ENCODE peak calls at places on chromosomes 6 and 20, in five cellular contexts. One of them, this sample, is unnamed.

GRCh38 chr6:155495011-155495768 is 39.6 kb upstream of the NOX3 start:
- DNase-seq in tibial artery: peak
- DNase-seq in GM23248: peak
- DNase-seq in heart right ventricle: peak
- DNase-seq in neuronal stem cell: peak
- DNase-seq in this sample: no peak

GRCh38 chr6:15372932-15373331 is 127.1 kb downstream of the JARID2 start:
- DNase-seq in tibial artery: no peak
- DNase-seq in GM23248: no peak
- DNase-seq in heart right ventricle: no peak
- DNase-seq in neuronal stem cell: no peak
- DNase-seq in this sample: no peak

GRCh38 chr6:37931076-37931465 is 111.5 kb downstream of the ZFAND3 start:
- DNase-seq in tibial artery: no peak
- DNase-seq in GM23248: no peak
- DNase-seq in heart right ventricle: no peak
- DNase-seq in neuronal stem cell: no peak
- DNase-seq in this sample: no peak

GRCh38 chr6:112717401-112717800 is 370.3 kb downstream of the RFPL4B start:
- DNase-seq in tibial artery: no peak
- DNase-seq in GM23248: peak
- DNase-seq in heart right ventricle: no peak
- DNase-seq in neuronal stem cell: no peak
- DNase-seq in this sample: no peak

GRCh38 chr6:129659590-129660345 is 50.2 kb downstream of the ARHGAP18 start:
- DNase-seq in tibial artery: no peak
- DNase-seq in GM23248: no peak
- DNase-seq in heart right ventricle: no peak
- DNase-seq in neuronal stem cell: no peak
- DNase-seq in this sample: no peak

GRCh38 chr6:170405311-170405975 is 98.9 kb downstream of the FAM120B start:
- DNase-seq in tibial artery: no peak
- DNase-seq in GM23248: peak
- DNase-seq in heart right ventricle: no peak
- DNase-seq in neuronal stem cell: no peak
- DNase-seq in this sample: no peak

GRCh38 chr6:72286911-72287311 is 335.0 kb upstream of the KCNQ5 start:
- DNase-seq in tibial artery: no peak
- DNase-seq in GM23248: peak
- DNase-seq in heart right ventricle: no peak
- DNase-seq in neuronal stem cell: no peak
- DNase-seq in this sample: no peak

GRCh38 chr6:141169419-141169818 is 963.3 kb upstream of the GJE1 start:
- DNase-seq in tibial artery: no peak
- DNase-seq in GM23248: peak
- DNase-seq in heart right ventricle: no peak
- DNase-seq in neuronal stem cell: no peak
- DNase-seq in this sample: no peak

GRCh38 chr6:27757307-27757706 is 154.9 kb downstream of the OR2B2 start:
- DNase-seq in tibial artery: no peak
- DNase-seq in GM23248: peak
- DNase-seq in heart right ventricle: peak
- DNase-seq in neuronal stem cell: no peak
- DNase-seq in this sample: no peak

GRCh38 chr20:39264506-39265172 is 302.5 kb downstream of the DHX35 start:
- DNase-seq in tibial artery: no peak
- DNase-seq in GM23248: peak
- DNase-seq in heart right ventricle: peak
- DNase-seq in neuronal stem cell: peak
- DNase-seq in this sample: peak

GRCh38 chr20:35215066-35215956 is 11.2 kb upstream of the MMP24 start:
- DNase-seq in tibial artery: no peak
- DNase-seq in GM23248: peak
- DNase-seq in heart right ventricle: no peak
- DNase-seq in neuronal stem cell: no peak
- DNase-seq in this sample: no peak

GRCh38 chr20:63210011-63210605 is 5.8 kb downstream of the YTHDF1 start:
- DNase-seq in tibial artery: no peak
- DNase-seq in GM23248: no peak
- DNase-seq in heart right ventricle: no peak
- DNase-seq in neuronal stem cell: no peak
- DNase-seq in this sample: no peak

GRCh38 chr6:125818225-125818657 is 27.5 kb downstream of the NCOA7 start:
- DNase-seq in tibial artery: no peak
- DNase-seq in GM23248: peak
- DNase-seq in heart right ventricle: no peak
- DNase-seq in neuronal stem cell: no peak
- DNase-seq in this sample: no peak

GRCh38 chr6:163180874-163181541 is 233.5 kb upstream of the QKI start:
- DNase-seq in tibial artery: peak
- DNase-seq in GM23248: peak
- DNase-seq in heart right ventricle: peak
- DNase-seq in neuronal stem cell: peak
- DNase-seq in this sample: peak

GRCh38 chr6:126293891-126294524 is 45.9 kb upstream of the CENPW start:
- DNase-seq in tibial artery: no peak
- DNase-seq in GM23248: peak
- DNase-seq in heart right ventricle: no peak
- DNase-seq in neuronal stem cell: no peak
- DNase-seq in this sample: no peak

GRCh38 chr6:134373282-134373922 is 55.5 kb upstream of the SGK1 start:
- DNase-seq in tibial artery: peak
- DNase-seq in GM23248: peak
- DNase-seq in heart right ventricle: no peak
- DNase-seq in neuronal stem cell: no peak
- DNase-seq in this sample: no peak

GRCh38 chr6:13722880-13723279 is 11.2 kb upstream of the RANBP9 start:
- DNase-seq in tibial artery: no peak
- DNase-seq in GM23248: no peak
- DNase-seq in heart right ventricle: no peak
- DNase-seq in neuronal stem cell: no peak
- DNase-seq in this sample: no peak

GRCh38 chr6:125304970-125305369 is 3.2 kb upstream of the HDDC2 start:
- DNase-seq in tibial artery: no peak
- DNase-seq in GM23248: no peak
- DNase-seq in heart right ventricle: no peak
- DNase-seq in neuronal stem cell: no peak
- DNase-seq in this sample: no peak

GRCh38 chr6:42142118-42142835 is at the start of gene C6orf132:
- DNase-seq in tibial artery: peak
- DNase-seq in GM23248: peak
- DNase-seq in heart right ventricle: peak
- DNase-seq in neuronal stem cell: no peak
- DNase-seq in this sample: no peak

GRCh38 chr6:42140051-42140450 is 2.4 kb downstream of the C6orf132 start:
- DNase-seq in tibial artery: no peak
- DNase-seq in GM23248: peak
- DNase-seq in heart right ventricle: no peak
- DNase-seq in neuronal stem cell: no peak
- DNase-seq in this sample: no peak

GRCh38 chr6:42138630-42139619 is 3.5 kb downstream of the C6orf132 start:
- DNase-seq in tibial artery: no peak
- DNase-seq in GM23248: no peak
- DNase-seq in heart right ventricle: no peak
- DNase-seq in neuronal stem cell: peak
- DNase-seq in this sample: no peak

GRCh38 chr6:42141603-42142117 is 760 bp downstream of the C6orf132 start:
- DNase-seq in tibial artery: no peak
- DNase-seq in GM23248: peak
- DNase-seq in heart right ventricle: no peak
- DNase-seq in neuronal stem cell: no peak
- DNase-seq in this sample: no peak

GRCh38 chr6:42140756-42141602 is 1.4 kb downstream of the C6orf132 start:
- DNase-seq in tibial artery: peak
- DNase-seq in GM23248: peak
- DNase-seq in heart right ventricle: no peak
- DNase-seq in neuronal stem cell: no peak
- DNase-seq in this sample: no peak
- H3K27ac ChIP-seq in tibial artery: peak
- H3K27ac ChIP-seq in GM23248: peak
- H3K27ac ChIP-seq in heart right ventricle: no peak
- H3K27ac ChIP-seq in neuronal stem cell: no peak
- H3K27ac ChIP-seq in this sample: no peak

GRCh38 chr20:43915209-43916072 is 789 bp downstream of the TOX2 start:
- DNase-seq in tibial artery: peak
- DNase-seq in GM23248: peak
- DNase-seq in heart right ventricle: peak
- DNase-seq in neuronal stem cell: no peak
- DNase-seq in this sample: no peak

GRCh38 chr20:43914697-43915208 is at the start of gene TOX2:
- DNase-seq in tibial artery: peak
- DNase-seq in GM23248: peak
- DNase-seq in heart right ventricle: peak
- DNase-seq in neuronal stem cell: no peak
- DNase-seq in this sample: no peak

GRCh38 chr20:43913291-43914025 is 1.2 kb upstream of the TOX2 start:
- DNase-seq in tibial artery: no peak
- DNase-seq in GM23248: no peak
- DNase-seq in heart right ventricle: no peak
- DNase-seq in neuronal stem cell: no peak
- DNase-seq in this sample: no peak

GRCh38 chr20:43916073-43916874 is 1.6 kb downstream of the TOX2 start:
- DNase-seq in tibial artery: peak
- DNase-seq in GM23248: peak
- DNase-seq in heart right ventricle: no peak
- DNase-seq in neuronal stem cell: no peak
- DNase-seq in this sample: no peak

DNA sequence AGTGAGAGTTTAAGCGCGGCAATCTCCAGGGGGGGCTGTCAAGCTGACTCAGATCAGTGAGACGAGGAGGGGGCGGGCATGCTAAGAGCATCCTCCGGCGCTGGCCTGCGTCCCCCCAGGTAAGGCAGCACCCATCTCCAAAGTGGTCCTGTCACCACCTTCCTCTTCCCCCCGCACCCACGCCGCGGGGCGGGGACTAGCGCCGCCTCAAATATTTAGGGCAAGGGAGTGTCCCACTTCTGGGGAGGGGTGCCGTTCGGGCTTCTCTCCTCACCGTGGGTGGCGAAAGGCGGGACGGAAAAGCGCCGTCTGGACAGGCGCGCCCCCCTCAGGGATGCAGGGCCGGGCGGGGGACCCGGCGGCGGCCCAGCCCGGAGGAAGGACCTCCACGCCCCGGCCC is 366 bp upstream of the TOX2 start:
- DNase-seq in tibial artery: no peak
- DNase-seq in GM23248: peak
- DNase-seq in heart right ventricle: no peak
- DNase-seq in neuronal stem cell: no peak
- DNase-seq in this sample: no peak
- H3K4me3 ChIP-seq in tibial artery: peak
- H3K4me3 ChIP-seq in GM23248: peak
- H3K4me3 ChIP-seq in heart right ventricle: peak
- H3K4me3 ChIP-seq in neuronal stem cell: peak
- H3K4me3 ChIP-seq in this sample: no peak

DNA sequence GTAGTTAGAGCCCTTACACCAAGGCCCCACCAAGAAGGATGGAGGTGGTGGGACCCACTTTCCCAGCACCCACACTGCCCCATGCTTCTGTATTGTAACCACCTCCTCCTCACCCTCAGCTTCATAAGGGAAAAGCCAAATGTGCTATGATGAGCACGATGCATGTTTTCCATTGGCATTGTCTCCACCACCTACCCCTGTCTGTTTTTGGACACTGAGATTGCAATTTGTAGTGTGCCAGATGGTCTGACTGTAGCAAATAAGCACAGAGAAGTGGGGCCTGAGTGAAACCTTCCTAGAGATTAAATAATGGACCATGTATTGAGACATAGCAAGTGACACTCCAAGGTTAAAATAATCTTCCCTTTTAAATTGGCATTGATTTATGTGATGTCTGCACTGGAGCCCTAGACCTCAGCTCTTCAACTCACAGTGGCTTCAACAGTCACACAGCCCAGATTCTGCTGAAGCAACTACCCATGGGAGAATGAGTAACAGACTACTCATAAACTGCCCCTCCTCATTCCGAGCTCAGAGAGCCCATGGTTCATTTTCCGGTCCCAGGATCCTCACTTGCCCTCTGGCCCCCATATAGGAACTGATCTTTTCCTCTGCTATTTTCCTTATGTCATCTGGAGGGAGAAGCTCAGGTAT is 177.9 kb downstream of the COL9A1 start:
- DNase-seq in tibial artery: no peak
- DNase-seq in GM23248: peak
- DNase-seq in heart right ventricle: no peak
- DNase-seq in neuronal stem cell: no peak
- DNase-seq in this sample: peak
- H3K27ac ChIP-seq in tibial artery: no peak
- H3K27ac ChIP-seq in GM23248: peak
- H3K27ac ChIP-seq in heart right ventricle: no peak
- H3K27ac ChIP-seq in neuronal stem cell: no peak
- H3K27ac ChIP-seq in this sample: no peak

GRCh38 chr20:32911355-32911754 is 52.6 kb downstream of the EFCAB8 start:
- DNase-seq in tibial artery: peak
- DNase-seq in GM23248: no peak
- DNase-seq in heart right ventricle: no peak
- DNase-seq in neuronal stem cell: no peak
- DNase-seq in this sample: no peak
- H3K4me3 ChIP-seq in tibial artery: no peak
- H3K4me3 ChIP-seq in GM23248: no peak
- H3K4me3 ChIP-seq in heart right ventricle: no peak
- H3K4me3 ChIP-seq in neuronal stem cell: no peak
- H3K4me3 ChIP-seq in this sample: no peak

GRCh38 chr20:53581444-53582311 is 12.0 kb downstream of the ZNF217 start:
- DNase-seq in tibial artery: no peak
- DNase-seq in GM23248: no peak
- DNase-seq in heart right ventricle: no peak
- DNase-seq in neuronal stem cell: no peak
- DNase-seq in this sample: no peak
- H3K27ac ChIP-seq in tibial artery: peak
- H3K27ac ChIP-seq in GM23248: peak
- H3K27ac ChIP-seq in heart right ventricle: no peak
- H3K27ac ChIP-seq in neuronal stem cell: no peak
- H3K27ac ChIP-seq in this sample: no peak

DNA sequence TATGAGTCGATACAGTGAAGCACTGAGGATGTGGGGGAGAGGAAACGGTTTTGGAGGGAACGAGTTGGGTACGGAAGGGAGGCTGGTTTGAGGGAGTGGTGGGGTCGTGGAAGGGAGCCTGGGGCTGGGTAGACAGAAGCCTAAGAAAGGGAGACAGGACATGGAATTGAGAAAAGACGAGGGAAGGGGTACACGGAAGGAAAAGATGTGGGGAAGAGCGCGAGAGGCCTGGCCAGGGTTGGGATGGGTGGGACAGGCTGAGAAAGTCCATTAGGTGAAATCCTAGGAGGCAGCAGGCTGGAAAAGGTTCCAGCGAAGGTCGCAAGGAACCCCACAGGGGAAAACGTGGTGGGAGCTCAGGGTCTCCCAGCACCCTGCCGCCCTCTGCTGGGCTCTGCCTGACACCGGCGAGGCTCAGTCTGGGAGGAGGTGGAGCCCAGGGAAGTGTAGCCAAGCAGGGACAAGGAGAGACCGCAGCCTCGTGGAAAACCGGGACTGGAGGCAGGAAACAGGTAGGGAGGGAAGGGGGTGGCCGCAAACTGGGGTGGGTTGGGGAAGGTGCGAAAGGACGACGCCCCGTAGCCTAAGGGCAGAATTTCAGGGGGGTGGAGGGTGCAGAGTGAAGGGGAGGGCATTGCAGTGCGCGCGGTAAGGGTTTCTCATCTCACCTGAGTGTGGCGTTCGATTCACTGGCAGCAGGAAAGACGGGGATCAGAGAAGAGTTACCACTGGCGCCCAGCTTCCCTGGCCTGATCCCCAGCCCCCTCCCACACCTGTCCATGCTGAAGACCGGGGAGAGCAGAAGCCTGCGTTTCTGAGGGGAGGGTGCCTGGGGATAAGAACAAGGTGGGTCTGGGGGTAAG is 4.3 kb downstream of the GABBR1 start:
- DNase-seq in tibial artery: peak
- DNase-seq in GM23248: peak
- DNase-seq in heart right ventricle: peak
- DNase-seq in neuronal stem cell: peak
- DNase-seq in this sample: peak
- H3K4me3 ChIP-seq in tibial artery: peak
- H3K4me3 ChIP-seq in GM23248: peak
- H3K4me3 ChIP-seq in heart right ventricle: peak
- H3K4me3 ChIP-seq in neuronal stem cell: peak
- H3K4me3 ChIP-seq in this sample: peak